ENCODE peak calls at places on chromosomes 1 and 21, in five cellular contexts. U is bronchial epithelial cell, X is endothelial cell, V is AG04450, T is spleen. Q is an unnamed sample.
A peak's percentile ranks its signal among the peaks of the same experiment; 100 is the strongest.

GRCh38 chr1:8284167-8284566 is 33.7 kb upstream of the SLC45A1 start:
- DNase-seq in U (peak; percentile 18), X (no peak), V (no peak), T (no peak), Q (no peak)

GRCh38 chr1:3471356-3472087 is 17.1 kb downstream of the ARHGEF16 start:
- DNase-seq in U (peak; percentile 51), X (peak; percentile 63), V (no peak), T (peak; percentile 73), Q (no peak)

GRCh38 chr1:236052227-236052993 is 12.5 kb downstream of the NID1 start:
- DNase-seq in U (no peak), X (no peak), V (no peak), T (no peak), Q (no peak)

GRCh38 chr1:196732526-196732925 is 42.1 kb upstream of the CFHR3 start:
- DNase-seq in U (no peak), X (no peak), V (no peak), T (no peak), Q (no peak)

GRCh38 chr1:188017921-188018320 is 1189.2 kb downstream of the PLA2G4A start:
- DNase-seq in U (peak; percentile 2), X (no peak), V (no peak), T (no peak), Q (no peak)

GRCh38 chr1:179146476-179146875 is 64.6 kb downstream of the TOR3A start:
- DNase-seq in U (no peak), X (no peak), V (no peak), T (no peak), Q (no peak)

GRCh38 chr21:14952916-14953315 is 111.9 kb downstream of the NRIP1 start:
- DNase-seq in U (no peak), X (no peak), V (no peak), T (no peak), Q (no peak)

GRCh38 chr1:6239950-6240768 is 3.8 kb upstream of the HES3 start:
- DNase-seq in U (no peak), X (no peak), V (no peak), T (no peak), Q (no peak)

GRCh38 chr1:64543831-64544230 is 73.9 kb downstream of the CACHD1 start:
- DNase-seq in U (no peak), X (no peak), V (no peak), T (no peak), Q (no peak)

GRCh38 chr1:42935313-42935624 is 23.4 kb downstream of the SLC2A1 start:
- DNase-seq in U (no peak), X (no peak), V (no peak), T (peak; percentile 92), Q (peak; percentile 67)

GRCh38 chr1:109639841-109640184 is 16.1 kb upstream of the GSTM4 start:
- DNase-seq in U (no peak), X (no peak), V (no peak), T (no peak), Q (peak; percentile 57)

GRCh38 chr1:246566808-246567154 is 525 bp downstream of the CNST start:
- DNase-seq in U (no peak), X (no peak), V (no peak), T (no peak), Q (no peak)

GRCh38 chr1:179007233-179007632 is 18.5 kb upstream of the FAM20B start:
- DNase-seq in U (no peak), X (no peak), V (no peak), T (no peak), Q (no peak)

GRCh38 chr1:204323887-204324286 is 35.8 kb downstream of the PLEKHA6 start:
- DNase-seq in U (peak; percentile 93), X (no peak), V (no peak), T (no peak), Q (no peak)

GRCh38 chr1:156748670-156749428 is 2.6 kb downstream of the HDGF start:
- DNase-seq in U (peak; percentile 90), X (no peak), V (no peak), T (no peak), Q (peak; percentile 50)

GRCh38 chr1:50426702-50427085 is 3.5 kb upstream of the DMRTA2 start:
- DNase-seq in U (no peak), X (no peak), V (no peak), T (no peak), Q (no peak)

GRCh38 chr1:21909286-21909759 is 27.8 kb downstream of the HSPG2 start:
- DNase-seq in U (no peak), X (no peak), V (no peak), T (no peak), Q (no peak)

GRCh38 chr1:40004857-40005256 is 35.7 kb upstream of the CAP1 start:
- DNase-seq in U (peak; percentile 93), X (no peak), V (no peak), T (no peak), Q (no peak)

GRCh38 chr1:16073490-16074104 is at the start of gene FAM131C:
- DNase-seq in U (no peak), X (peak; percentile 44), V (no peak), T (peak; percentile 83), Q (no peak)

GRCh38 chr1:2322593-2323295 is 68.6 kb downstream of the MORN1 start:
- DNase-seq in U (no peak), X (no peak), V (no peak), T (no peak), Q (no peak)

GRCh38 chr1:237042892-237043576 is 1.1 kb downstream of the RYR2 start:
- DNase-seq in U (no peak), X (peak; percentile 33), V (no peak), T (no peak), Q (peak; percentile 81)

GRCh38 chr1:89695847-89696246 is 62.9 kb downstream of the LRRC8C start:
- DNase-seq in U (no peak), X (no peak), V (no peak), T (no peak), Q (no peak)

GRCh38 chr1:44283524-44284173 is 70.4 kb downstream of the DMAP1 start:
- DNase-seq in U (no peak), X (no peak), V (no peak), T (no peak), Q (no peak)

GRCh38 chr1:3312310-3312734 is 142.1 kb upstream of the ARHGEF16 start:
- DNase-seq in U (no peak), X (no peak), V (no peak), T (no peak), Q (no peak)

GRCh38 chr1:12056331-12056841 is 6.7 kb upstream of the TNFRSF8 start:
- DNase-seq in U (peak; percentile 84), X (no peak), V (no peak), T (no peak), Q (no peak)

GRCh38 chr1:26290416-26291261 is 10.8 kb downstream of the SH3BGRL3 start:
- DNase-seq in U (no peak), X (no peak), V (no peak), T (peak; percentile 87), Q (no peak)

GRCh38 chr1:99304725-99305282 is 40.5 kb downstream of the PLPPR4 start:
- DNase-seq in U (no peak), X (no peak), V (no peak), T (no peak), Q (no peak)

GRCh38 chr1:57784356-57784755 is 360.5 kb upstream of the DAB1 start:
- DNase-seq in U (no peak), X (no peak), V (no peak), T (no peak), Q (no peak)

GRCh38 chr1:57782357-57782756 is 358.5 kb upstream of the DAB1 start:
- DNase-seq in U (no peak), X (no peak), V (no peak), T (no peak), Q (no peak)

GRCh38 chr1:57794078-57794477 is 370.2 kb upstream of the DAB1 start:
- DNase-seq in U (no peak), X (no peak), V (no peak), T (no peak), Q (no peak)

GRCh38 chr1:57791497-57791896 is 367.6 kb upstream of the DAB1 start:
- DNase-seq in U (no peak), X (no peak), V (no peak), T (no peak), Q (no peak)

GRCh38 chr1:57788333-57788732 is 364.5 kb upstream of the DAB1 start:
- DNase-seq in U (no peak), X (no peak), V (no peak), T (no peak), Q (no peak)
- TF ChIP-seq CTCF in U (no peak), X (no peak), V (no peak), T (no peak), Q (no peak)

GRCh38 chr1:18556364-18556763 is 74.3 kb upstream of the PAX7 start:
- DNase-seq in U (peak; percentile 21), X (peak; percentile 26), V (no peak), T (no peak), Q (no peak)
- TF ChIP-seq CTCF in U (peak; percentile 38), X (peak; percentile 35), V (peak; percentile 49), T (no peak), Q (peak; percentile 70)

GRCh38 chr1:200558866-200559459 is 61.6 kb downstream of the KIF14 start:
- DNase-seq in U (peak; percentile 67), X (peak; percentile 20), V (peak; percentile 41), T (no peak), Q (no peak)
- TF ChIP-seq CTCF in U (peak; percentile 57), X (peak; percentile 50), V (peak; percentile 76), T (peak; percentile 49), Q (peak; percentile 89)

DNA sequence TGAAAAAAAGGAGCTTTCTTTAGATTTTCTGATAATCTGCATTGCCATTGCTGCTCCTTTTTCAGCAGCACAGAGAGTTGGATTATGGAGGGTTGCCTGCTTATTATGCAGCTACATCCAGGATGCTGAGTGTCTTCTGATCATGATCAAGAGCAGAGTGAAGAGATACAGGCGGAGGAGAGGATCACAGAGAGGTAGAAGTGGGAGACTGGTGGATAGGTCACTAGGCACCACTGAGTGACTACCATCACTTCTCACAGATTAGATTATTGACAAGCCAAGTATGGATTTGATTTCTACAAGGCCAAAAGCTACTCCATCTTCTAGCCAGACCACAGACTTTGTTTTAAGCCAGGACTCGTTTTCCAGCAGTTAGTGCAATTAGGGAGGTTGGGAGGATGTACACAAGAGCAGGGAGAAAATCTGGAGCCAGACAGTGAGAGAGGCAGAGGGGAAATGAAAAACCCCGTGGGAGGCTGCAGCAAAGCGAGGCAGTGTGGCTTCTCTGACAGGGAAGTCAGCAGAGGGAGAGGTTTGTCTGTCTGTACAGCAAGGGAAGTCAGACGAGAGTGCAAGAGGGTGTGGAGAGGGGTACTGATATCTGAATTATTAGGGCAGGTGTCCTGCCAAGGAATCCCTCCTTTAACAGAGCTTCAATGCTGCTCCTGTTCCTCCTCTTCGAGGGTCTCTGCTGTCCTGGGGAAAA is at the start of gene CD1E:
- DNase-seq in U (no peak), X (no peak), V (no peak), T (no peak), Q (no peak)
- TF ChIP-seq CTCF in U (no peak), X (no peak), V (no peak), T (no peak), Q (no peak)

DNA sequence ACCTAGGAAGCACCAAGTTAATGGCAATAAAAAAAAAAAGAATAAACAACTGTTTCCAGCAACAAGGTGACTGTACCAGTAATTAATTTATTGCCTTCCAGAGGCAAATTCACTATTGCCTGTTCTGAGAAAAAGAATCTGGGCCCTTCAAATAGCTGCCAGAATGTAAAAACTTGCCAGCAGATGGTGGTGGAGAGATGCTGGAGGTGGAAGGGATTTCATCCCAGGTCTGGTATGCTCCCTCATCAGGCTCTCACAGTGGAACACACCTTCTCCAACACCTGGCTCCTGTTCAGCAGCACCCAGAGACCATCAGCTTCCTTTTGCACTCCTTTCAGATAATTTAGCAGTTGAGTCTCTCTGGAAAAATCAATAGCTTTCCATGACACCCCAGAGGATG is 792.9 kb upstream of the ADAMTS5 start:
- DNase-seq in U (peak; percentile 13), X (no peak), V (no peak), T (no peak), Q (no peak)
- TF ChIP-seq CTCF in U (peak; percentile 6), X (no peak), V (peak; percentile 5), T (no peak), Q (no peak)

Q was measured in chondrocyte.